ENCODE peak calls at places on chromosome 16, in nine cellular contexts. P is iPS-NIHi11, D is adrenal gland, L is substantia nigra, Z is AG04450, S is MV-4-11, Y is T-helper 17 cell, B is T-helper 9 cell, M is heart right ventricle. Q is an unnamed sample.

GRCh38 chr16:58116046-58116445 is 13.1 kb downstream of the CFAP20 start:
- DNase-seq in P (no peak), D (no peak), L (no peak), Z (peak; percentile 43), S (no peak), Y (no peak), B (no peak), M (no peak), Q (no peak)

GRCh38 chr16:28534542-28535373 is 4.0 kb downstream of the NUPR1 start:
- DNase-seq in P (no peak), D (peak; percentile 77), L (no peak), Z (no peak), S (peak; percentile 99), Y (no peak), B (no peak), M (no peak), Q (peak; percentile 68)

GRCh38 chr16:4240624-4241023 is 1.3 kb downstream of the SRL start:
- DNase-seq in P (no peak), D (no peak), L (no peak), Z (no peak), S (no peak), Y (no peak), B (no peak), M (peak; percentile 56), Q (no peak)

GRCh38 chr16:56325956-56326355 is 99.4 kb downstream of the AMFR start:
- DNase-seq in P (no peak), D (no peak), L (no peak), Z (no peak), S (no peak), Y (no peak), B (no peak), M (no peak), Q (no peak)

GRCh38 chr16:78142784-78143183 is 43.3 kb downstream of the WWOX start:
- DNase-seq in P (no peak), D (no peak), L (no peak), Z (no peak), S (no peak), Y (no peak), B (no peak), M (no peak), Q (no peak)

GRCh38 chr16:30628628-30629342 is 18.6 kb upstream of the ZNF689 start:
- DNase-seq in P (peak; percentile 79), D (peak; percentile 85), L (peak; percentile 70), Z (peak; percentile 43), S (peak; percentile 82), Y (peak; percentile 85), B (peak; percentile 88), M (peak; percentile 89), Q (peak; percentile 91)

GRCh38 chr16:81403601-81404391 is 40.8 kb upstream of the CMIP start:
- DNase-seq in P (peak; percentile 94), D (peak; percentile 90), L (peak; percentile 62), Z (peak; percentile 8), S (peak; percentile 77), Y (peak; percentile 78), B (peak; percentile 84), M (peak; percentile 88), Q (peak; percentile 93)

GRCh38 chr16:10180771-10181163 is 1.5 kb downstream of the GRIN2A start:
- DNase-seq in P (peak; percentile 83), D (peak; percentile 4), L (no peak), Z (no peak), S (no peak), Y (no peak), B (no peak), M (peak; percentile 17), Q (peak; percentile 67)

GRCh38 chr16:19542138-19542821 is 13.2 kb upstream of the VPS35L start:
- DNase-seq in P (no peak), D (no peak), L (no peak), Z (no peak), S (no peak), Y (no peak), B (no peak), M (no peak), Q (no peak)

GRCh38 chr16:24013733-24014645 is 178.2 kb downstream of the PRKCB start:
- DNase-seq in P (no peak), D (no peak), L (no peak), Z (no peak), S (peak; percentile 99), Y (peak; percentile 29), B (peak; percentile 28), M (no peak), Q (no peak)

GRCh38 chr16:88936008-88936912 is 40.7 kb downstream of the CBFA2T3 start:
- DNase-seq in P (no peak), D (no peak), L (peak; percentile 16), Z (no peak), S (peak; percentile 96), Y (no peak), B (no peak), M (peak; percentile 60), Q (no peak)

GRCh38 chr16:1645914-1646525 is 32.1 kb upstream of the JPT2 start:
- DNase-seq in P (no peak), D (no peak), L (no peak), Z (no peak), S (peak; percentile 55), Y (no peak), B (no peak), M (no peak), Q (no peak)

GRCh38 chr16:31214705-31215286 is 877 bp downstream of the TRIM72 start:
- DNase-seq in P (peak; percentile 79), D (no peak), L (no peak), Z (no peak), S (no peak), Y (no peak), B (no peak), M (no peak), Q (no peak)

GRCh38 chr16:1639840-1640239 is 27.7 kb downstream of the CRAMP1 start:
- DNase-seq in P (no peak), D (no peak), L (no peak), Z (no peak), S (no peak), Y (no peak), B (no peak), M (no peak), Q (no peak)

GRCh38 chr16:79902351-79902750 is 301.8 kb upstream of the MAF start:
- DNase-seq in P (no peak), D (no peak), L (no peak), Z (no peak), S (no peak), Y (no peak), B (no peak), M (no peak), Q (no peak)

GRCh38 chr16:87028481-87029320 is 288.5 kb downstream of the C16orf95 start:
- DNase-seq in P (no peak), D (no peak), L (no peak), Z (no peak), S (no peak), Y (no peak), B (no peak), M (no peak), Q (peak; percentile 53)